ENCODE peak calls at places on chromosomes 1 and 21, in seven cellular contexts. X is Panc1; U is neural crest cell; M is hypothalamus; D is activated naive CD4-positive, alpha-beta T cell treated with Interleukin-2 at 50 U/mL for 16 hours; A is kidney tubule cell; K is NCI-H510A treated with DMSO at 0.1 percent for 48 hours. C is an unnamed sample.

GRCh38 chr1:178704833-178705232 is 20.2 kb upstream of the RALGPS2 start:
- DNase-seq in X (no peak), U (no peak), M (no peak), D (no peak), A (no peak), K (no peak), C (no peak)

GRCh38 chr1:44542415-44543063 is 131.7 kb downstream of the TMEM53 start:
- DNase-seq in X (no peak), U (no peak), M (peak), D (no peak), A (no peak), K (no peak), C (no peak)

GRCh38 chr21:28644762-28645161 is 347.9 kb downstream of the LTN1 start:
- DNase-seq in X (no peak), U (no peak), M (no peak), D (no peak), A (no peak), K (no peak), C (peak)

GRCh38 chr1:226810681-226811080 is 59.7 kb upstream of the PSEN2 start:
- DNase-seq in X (no peak), U (no peak), M (no peak), D (no peak), A (no peak), K (no peak), C (no peak)

GRCh38 chr21:35720065-35720810 is 340.1 kb downstream of the SETD4 start:
- DNase-seq in X (no peak), U (no peak), M (no peak), D (no peak), A (no peak), K (no peak), C (no peak)

GRCh38 chr1:31790641-31791091 is 25.2 kb downstream of the SPOCD1 start:
- DNase-seq in X (no peak), U (no peak), M (no peak), D (no peak), A (no peak), K (no peak), C (no peak)

GRCh38 chr1:172883387-172883791 is 167.4 kb downstream of the TNFSF18 start:
- DNase-seq in X (no peak), U (no peak), M (no peak), D (no peak), A (no peak), K (no peak), C (no peak)

GRCh38 chr1:233315718-233316301 is 11.7 kb upstream of the MAP3K21 start:
- DNase-seq in X (no peak), U (no peak), M (no peak), D (no peak), A (no peak), K (no peak), C (no peak)

GRCh38 chr1:57252597-57253306 is 171.1 kb downstream of the DAB1 start:
- DNase-seq in X (no peak), U (no peak), M (no peak), D (no peak), A (no peak), K (peak), C (no peak)

GRCh38 chr1:63731117-63732043 is 42.4 kb upstream of the ROR1 start:
- DNase-seq in X (peak), U (no peak), M (no peak), D (no peak), A (peak), K (no peak), C (peak)

GRCh38 chr21:41367598-41368360 is 6.0 kb downstream of the MX2 start:
- DNase-seq in X (no peak), U (no peak), M (no peak), D (no peak), A (no peak), K (no peak), C (no peak)

GRCh38 chr1:226064816-226065248 is 2.3 kb downstream of the H3-3A start:
- DNase-seq in X (no peak), U (no peak), M (no peak), D (peak), A (peak), K (peak), C (no peak)

GRCh38 chr1:212512731-212513559 is 80.2 kb downstream of the NENF start:
- DNase-seq in X (no peak), U (no peak), M (no peak), D (no peak), A (peak), K (no peak), C (no peak)

GRCh38 chr1:202596638-202597037 is 113.6 kb downstream of the SYT2 start:
- DNase-seq in X (no peak), U (no peak), M (no peak), D (no peak), A (no peak), K (no peak), C (no peak)

GRCh38 chr21:36753556-36753955 is 54.6 kb downstream of the SIM2 start:
- DNase-seq in X (no peak), U (no peak), M (no peak), D (no peak), A (peak), K (no peak), C (no peak)

GRCh38 chr21:15289896-15290841 is 225.4 kb upstream of the NRIP1 start:
- DNase-seq in X (no peak), U (peak), M (no peak), D (no peak), A (no peak), K (peak), C (no peak)

GRCh38 chr1:205976708-205977107 is 26.5 kb downstream of the RAB7B start:
- DNase-seq in X (no peak), U (no peak), M (peak), D (no peak), A (peak), K (peak), C (no peak)

GRCh38 chr1:116853680-116854191 is 56.0 kb upstream of the PTGFRN start:
- DNase-seq in X (peak), U (no peak), M (no peak), D (no peak), A (peak), K (peak), C (no peak)

GRCh38 chr1:50271968-50272578 is 151.2 kb downstream of the DMRTA2 start:
- DNase-seq in X (peak), U (no peak), M (peak), D (peak), A (peak), K (peak), C (no peak)

GRCh38 chr21:31502537-31503143 is 156.9 kb upstream of the SOD1 start:
- DNase-seq in X (no peak), U (no peak), M (no peak), D (no peak), A (no peak), K (no peak), C (no peak)

C was measured in keratinocyte.